ENCODE peak calls at places on chromosome 15, in eight cellular contexts. O is occipital lobe, L is right cardiac atrium, Y is NCI-H345, F is neural crest cell, D is Caco-2, Q is DMS153, S is T-helper 1 cell. I is an unnamed sample.

GRCh38 chr15:73867956-73868355 is 5.4 kb upstream of the TBC1D21 start:
- DNase-seq in O (no peak), L (peak), F (no peak), S (no peak), D (peak), Q (no peak), Y (no peak), I (no peak)

GRCh38 chr15:72532991-72533601 is 59.0 kb downstream of the ARIH1 start:
- DNase-seq in L (no peak), Y (no peak), F (no peak), O (no peak), Q (no peak), S (no peak), D (no peak), I (peak)

GRCh38 chr15:39887832-39888231 is 32.2 kb downstream of the GPR176 start:
- DNase-seq in S (no peak), F (no peak), L (no peak), Q (no peak), D (peak), Y (no peak), O (no peak), I (peak)

GRCh38 chr15:75925440-75925839 is 21.8 kb downstream of the FBXO22 start:
- DNase-seq in D (no peak), Y (no peak), S (no peak), F (no peak), Q (no peak), L (no peak), O (no peak), I (no peak)

GRCh38 chr15:89179966-89180875 is 41.2 kb downstream of the RLBP1 start:
- DNase-seq in O (no peak), F (no peak), D (no peak), Q (no peak), S (no peak), L (no peak), Y (no peak), I (no peak)

GRCh38 chr15:39266882-39267281 is 314.0 kb upstream of the THBS1 start:
- DNase-seq in Y (no peak), D (no peak), O (no peak), Q (no peak), S (no peak), F (no peak), L (no peak), I (no peak)

GRCh38 chr15:75718326-75718725 is 5.7 kb upstream of the CSPG4 start:
- DNase-seq in O (no peak), L (peak), S (no peak), F (no peak), D (no peak), Y (no peak), Q (no peak), I (no peak)

GRCh38 chr15:89358755-89359439 is 24.3 kb upstream of the POLG start:
- DNase-seq in L (peak), D (peak), O (peak), F (peak), Y (peak), S (peak), Q (peak), I (no peak)

GRCh38 chr15:39756806-39757522 is 25.7 kb downstream of the FSIP1 start:
- DNase-seq in D (no peak), Q (peak), L (no peak), O (no peak), Y (peak), S (peak), F (no peak), I (no peak)

GRCh38 chr15:52186651-52187486 is 4.3 kb downstream of the GNB5 start:
- DNase-seq in L (no peak), F (no peak), Y (no peak), O (no peak), S (no peak), D (no peak), Q (no peak), I (no peak)

GRCh38 chr15:69154684-69155083 is 5.8 kb upstream of the GLCE start:
- DNase-seq in L (no peak), Q (no peak), F (no peak), Y (no peak), S (no peak), D (no peak), O (no peak), I (no peak)

GRCh38 chr15:71002321-71002720 is 109.7 kb downstream of the LRRC49 start:
- DNase-seq in F (no peak), Y (no peak), L (no peak), S (no peak), Q (no peak), D (no peak), O (no peak), I (no peak)

GRCh38 chr15:70336425-70337009 is 238.8 kb upstream of the TLE3 start:
- DNase-seq in L (no peak), F (no peak), Q (no peak), O (no peak), D (no peak), S (no peak), Y (no peak), I (no peak)

GRCh38 chr15:59352683-59353082 is 20.0 kb downstream of the MYO1E start:
- DNase-seq in O (no peak), S (no peak), Y (no peak), F (no peak), D (no peak), Q (no peak), L (no peak), I (no peak)

GRCh38 chr15:101479851-101480612 is 9.5 kb downstream of the PCSK6 start:
- DNase-seq in F (peak), S (no peak), L (no peak), Q (no peak), O (peak), D (no peak), Y (no peak), I (no peak)

GRCh38 chr15:59222106-59222505 is 15.5 kb downstream of the LDHAL6B start:
- DNase-seq in Y (no peak), L (no peak), Q (no peak), D (no peak), O (peak), F (no peak), S (no peak), I (no peak)

GRCh38 chr15:64635486-64635815 is 139.9 kb downstream of the RBPMS2 start:
- DNase-seq in Q (peak), D (peak), S (no peak), F (no peak), O (no peak), L (no peak), Y (no peak), I (no peak)

GRCh38 chr15:66661432-66662096 is 40.5 kb upstream of the SMAD6 start:
- DNase-seq in Q (no peak), F (no peak), D (no peak), O (no peak), S (no peak), L (peak), Y (no peak), I (no peak)

GRCh38 chr15:78076231-78077052 is 1.1 kb downstream of the TBC1D2B start:
- DNase-seq in O (no peak), Y (no peak), L (no peak), Q (no peak), D (no peak), S (no peak), F (no peak), I (peak)

GRCh38 chr15:57079907-57080750 is 161.7 kb downstream of the TCF12 start:
- DNase-seq in F (no peak), L (no peak), Y (no peak), Q (no peak), O (no peak), S (no peak), D (no peak), I (peak)

GRCh38 chr15:91919014-91919534 is 65.6 kb downstream of the SLCO3A1 start:
- DNase-seq in S (no peak), L (peak), Q (no peak), O (peak), F (no peak), D (no peak), Y (no peak), I (no peak)